ENCODE peak calls at places on chromosomes 2 and 18, in five cellular contexts. I, N, T, X and B are unnamed samples.

GRCh38 chr18:63292844-63293683 is 26.5 kb downstream of the BCL2 start:
- DNase-seq in X (no peak), T (peak; percentile 36), N (no peak), I (peak; percentile 85), B (no peak)

GRCh38 chr2:130871843-130872242 is 35.1 kb downstream of the ARHGEF4 start:
- DNase-seq in N (peak; percentile 9), X (no peak), I (no peak), T (no peak), B (no peak)

GRCh38 chr2:10405441-10405840 is 42.7 kb downstream of the ODC1 start:
- DNase-seq in T (no peak), X (peak; percentile 92), I (no peak), N (peak; percentile 69), B (no peak)

GRCh38 chr2:145652992-145653545 is 1133.2 kb upstream of the ZEB2 start:
- DNase-seq in X (peak; percentile 69), N (no peak), I (no peak), T (no peak), B (no peak)

GRCh38 chr18:64972545-64972944 is 778.3 kb upstream of the CDH7 start:
- DNase-seq in N (no peak), T (no peak), X (no peak), I (no peak), B (no peak)

GRCh38 chr2:205700331-205701132 is 18.2 kb downstream of the NRP2 start:
- DNase-seq in I (no peak), X (peak; percentile 76), N (peak; percentile 50), T (peak; percentile 55), B (no peak)

GRCh38 chr2:86393521-86394490 is 47.4 kb upstream of the KDM3A start:
- DNase-seq in X (no peak), T (no peak), N (peak; percentile 54), I (no peak), B (no peak)

GRCh38 chr2:160928854-160929301 is 231.3 kb upstream of the TANK start:
- DNase-seq in N (no peak), I (no peak), X (no peak), T (no peak), B (no peak)

GRCh38 chr2:42001696-42002331 is 46.0 kb upstream of the PKDCC start:
- DNase-seq in T (no peak), N (no peak), I (no peak), X (no peak), B (no peak)

GRCh38 chr2:102460467-102460866 is 12.6 kb upstream of the SLC9A4 start:
- DNase-seq in X (no peak), N (no peak), I (no peak), T (no peak), B (no peak)

GRCh38 chr2:120546077-120546864 is 189.4 kb upstream of the GLI2 start:
- DNase-seq in T (no peak), N (peak; percentile 29), X (peak; percentile 85), I (no peak), B (peak; percentile 76)

GRCh38 chr2:174827371-174828369 is 63.4 kb upstream of the CHRNA1 start:
- DNase-seq in X (peak; percentile 49), I (no peak), T (no peak), N (no peak), B (no peak)

DNA sequence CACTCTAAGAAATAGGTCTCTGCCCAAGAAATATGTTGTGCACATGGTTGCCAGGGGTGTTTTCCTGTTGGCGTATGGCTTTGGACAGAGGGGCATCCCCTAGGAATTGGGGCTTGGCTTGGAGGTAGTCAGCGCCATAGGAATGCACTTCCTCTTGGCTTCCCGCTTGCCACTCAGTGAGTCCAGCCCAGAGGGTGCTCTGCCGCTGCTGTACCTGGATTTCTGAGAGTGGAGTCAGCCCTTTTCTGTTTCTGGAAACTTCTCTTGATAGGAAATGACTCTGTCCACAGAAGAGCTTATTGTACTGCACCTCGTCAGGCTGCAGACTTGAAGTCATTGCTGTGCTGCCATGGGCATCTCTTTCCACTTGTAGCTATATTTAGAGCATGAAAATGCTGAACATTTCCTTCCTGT is 116.7 kb upstream of the MGAT5 start:
- DNase-seq in N (peak; percentile 85), I (no peak), X (peak; percentile 40), T (no peak), B (no peak)
- H3K27ac ChIP-seq in N (peak overlapping the region; percentile 67), I (no peak overlapping the region), X (peak overlapping the region; percentile 33), T (no peak overlapping the region), B (peak overlapping the region; percentile 30)

GRCh38 chr2:74414913-74415761 is 6.3 kb downstream of the C2orf81 start:
- DNase-seq in N (peak; percentile 56), X (peak; percentile 26), I (peak; percentile 92), T (peak; percentile 59), B (peak; percentile 63)

GRCh38 chr2:74416721-74417120 is 4.7 kb downstream of the C2orf81 start:
- DNase-seq in I (no peak), T (no peak), N (no peak), X (no peak), B (no peak)

GRCh38 chr2:74413001-74413698 is 8.3 kb downstream of the C2orf81 start:
- DNase-seq in T (no peak), X (no peak), I (no peak), N (no peak), B (peak; percentile 64)

GRCh38 chr2:74415762-74416395 is 5.5 kb downstream of the C2orf81 start:
- DNase-seq in N (no peak), I (no peak), X (no peak), T (no peak), B (no peak)

DNA sequence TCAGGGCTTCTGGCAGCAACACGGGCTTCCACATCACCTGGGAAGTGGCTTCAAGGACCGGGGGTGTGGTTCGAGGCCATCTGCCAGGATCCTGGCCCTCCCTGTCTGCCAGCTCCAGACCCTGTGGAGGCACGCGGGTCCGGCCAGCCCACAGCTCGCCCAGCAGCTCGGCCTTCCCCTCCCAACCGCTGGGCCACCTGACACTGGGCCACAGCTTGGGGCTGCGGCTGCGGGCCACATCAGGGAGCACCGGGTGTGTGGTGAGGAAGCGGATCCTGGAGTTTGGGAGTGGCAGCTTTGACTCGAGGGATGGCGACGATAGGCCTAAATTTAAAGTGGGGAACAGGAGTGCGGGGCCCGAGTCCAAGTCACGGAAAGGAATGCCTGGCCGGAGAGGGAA is 6.9 kb downstream of the C2orf81 start:
- DNase-seq in X (no peak), I (no peak), N (no peak), T (no peak), B (no peak)
- H3K4me3 ChIP-seq in X (peak overlapping the region; percentile 14), I (peak overlapping the region; percentile 49), N (peak overlapping the region; percentile 57), T (peak overlapping the region; percentile 44), B (peak overlapping the region; percentile 24)

DNA sequence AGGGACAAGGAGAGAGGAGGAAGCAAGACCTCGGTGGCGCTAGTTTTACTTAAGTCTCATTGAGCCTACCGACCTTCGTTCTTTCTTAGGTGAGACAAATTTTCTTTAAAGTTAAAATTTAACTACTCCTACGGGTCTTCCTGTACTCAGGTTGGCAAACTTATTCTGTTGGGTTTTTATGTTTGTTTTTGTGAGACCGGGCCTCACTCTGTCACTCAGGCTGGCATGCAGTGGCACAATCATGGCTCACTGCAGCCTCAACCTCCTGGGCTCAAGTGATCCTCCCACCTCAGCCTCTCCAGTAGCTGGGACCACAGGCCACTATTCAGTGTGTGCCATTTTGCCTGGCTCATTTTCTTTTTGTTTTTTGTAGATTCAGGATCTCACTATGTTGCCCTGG is 189.0 kb downstream of the TNS1 start:
- DNase-seq in X (no peak), N (no peak), T (no peak), I (no peak), B (no peak)
- H3K36me3 ChIP-seq in X (peaks cover 45% of the 10 kb centered on the region), N (peaks cover 90% of the 10 kb centered on the region), T (no peaks in the 10 kb centered on the region), I (peaks cover 54% of the 10 kb centered on the region), B (no peaks in the 10 kb centered on the region)

DNA sequence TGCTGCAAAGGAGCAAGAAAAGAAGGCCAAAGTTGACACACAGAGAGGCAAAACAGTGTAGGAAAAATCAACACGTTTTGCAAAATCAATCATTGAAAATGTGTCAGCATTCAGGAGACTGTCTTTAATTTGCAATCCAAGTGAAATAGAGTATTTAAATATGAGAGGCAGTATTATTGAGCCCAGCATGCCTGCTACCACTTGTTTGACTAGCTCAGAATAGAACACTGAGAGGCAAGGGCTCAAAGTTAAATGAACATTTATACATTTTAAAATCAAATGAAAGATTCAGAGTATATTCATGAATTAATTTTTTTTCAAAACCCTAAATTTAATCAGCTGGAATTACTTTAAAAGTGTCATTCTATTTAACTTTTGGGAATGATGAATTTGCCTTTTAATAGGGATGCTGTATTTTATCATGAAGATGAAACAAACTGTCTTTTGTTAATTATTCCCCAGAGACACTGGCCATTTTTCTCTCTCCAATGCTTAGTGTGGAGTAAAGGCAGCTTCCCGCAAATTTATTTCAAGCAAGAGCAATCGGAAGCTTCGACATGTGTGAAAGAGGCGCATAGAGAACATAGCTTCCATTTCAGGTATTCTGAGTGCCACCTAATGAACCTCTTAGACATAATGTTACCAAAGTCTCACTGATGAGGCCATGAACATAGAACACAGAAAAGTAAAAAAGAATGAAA is 11.4 kb downstream of the VRK2 start:
- DNase-seq in N (no peak), T (no peak), I (no peak), X (no peak), B (no peak)
- H3K27ac ChIP-seq in N (no peak overlapping the region), T (no peak overlapping the region), I (no peak overlapping the region), X (no peak overlapping the region), B (no peak overlapping the region)

DNA sequence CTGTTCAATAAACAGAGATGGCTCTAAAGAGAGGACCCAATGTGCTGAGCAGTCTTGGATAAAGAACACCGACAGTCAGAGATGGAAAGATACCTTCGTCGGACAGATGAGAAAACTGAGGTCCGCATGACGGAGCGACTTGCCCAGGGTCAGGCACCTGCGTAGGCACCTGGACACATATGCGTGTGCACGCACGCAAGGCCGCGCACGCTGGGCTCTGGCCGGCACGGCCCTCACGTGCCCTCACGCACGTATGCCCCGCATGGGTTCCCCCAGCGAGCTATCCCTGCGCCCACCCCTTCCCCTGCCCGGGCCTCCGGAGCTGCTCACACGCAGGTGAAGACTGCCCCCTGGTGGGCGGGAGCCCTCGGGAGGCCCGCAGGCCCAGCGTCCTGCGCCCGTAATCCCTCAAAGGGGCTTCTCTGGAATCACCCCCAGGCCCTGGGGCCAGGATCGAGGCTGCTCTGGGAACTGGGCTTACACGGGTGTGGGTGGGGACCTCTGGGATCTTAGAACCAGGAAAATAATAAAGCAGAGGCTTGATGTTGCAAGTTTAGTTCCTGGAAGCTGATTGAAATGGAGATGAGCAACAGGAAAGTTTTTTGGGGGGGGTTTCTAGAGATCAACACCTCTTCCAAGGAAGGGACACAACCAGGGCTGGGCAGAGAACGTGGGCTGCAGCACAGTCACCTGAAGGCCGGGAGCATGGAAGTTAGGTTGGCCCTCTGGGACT is 246.3 kb downstream of the TNS1 start:
- DNase-seq in X (peak; percentile 54), N (peak; percentile 50), I (peak; percentile 88), T (peak; percentile 92), B (peak; percentile 72)
- H3K4me3 ChIP-seq in X (no peak overlapping the region), N (peak overlapping the region; percentile 10), I (no peak overlapping the region), T (peak overlapping the region; percentile 7), B (no peak overlapping the region)